ENCODE peak calls at places on chromosome 17, in seven cellular contexts. G is nucleus accumbens, P is HEK293T, A is HCEC 1CT, V is epithelial cell of proximal tubule, X is nephron progenitor cell, U is lung. B is an unnamed sample.

GRCh38 chr17:82891911-82892310 is 52.1 kb upstream of the ZNF750 start:
- DNase-seq in G (no peak), P (no peak), A (no peak), V (no peak), X (no peak), U (no peak), B (no peak)

GRCh38 chr17:57762375-57762916 is 17.3 kb upstream of the CCDC182 start:
- DNase-seq in G (no peak), P (no peak), A (no peak), V (no peak), X (peak), U (no peak), B (no peak)

GRCh38 chr17:34711646-34712045 is 132.3 kb downstream of the TMEM132E start:
- DNase-seq in G (no peak), P (no peak), A (no peak), V (no peak), X (no peak), U (no peak), B (no peak)

GRCh38 chr17:10798910-10799309 is 5.0 kb downstream of the TMEM238L start:
- DNase-seq in G (no peak), P (no peak), A (no peak), V (no peak), X (no peak), U (no peak), B (no peak)

GRCh38 chr17:57552114-57552601 is 192.9 kb downstream of the CCDC182 start:
- DNase-seq in G (peak), P (peak), A (peak), V (no peak), X (peak), U (no peak), B (peak)

GRCh38 chr17:50498021-50498874 is 10.0 kb upstream of the MYCBPAP start:
- DNase-seq in G (no peak), P (no peak), A (no peak), V (no peak), X (no peak), U (no peak), B (no peak)

GRCh38 chr17:79935197-79935844 is 96.1 kb upstream of the CBX4 start:
- DNase-seq in G (no peak), P (no peak), A (no peak), V (no peak), X (no peak), U (no peak), B (no peak)

GRCh38 chr17:77163521-77164280 is 22.9 kb downstream of the SEC14L1 start:
- DNase-seq in G (no peak), P (no peak), A (no peak), V (no peak), X (no peak), U (no peak), B (no peak)

GRCh38 chr17:17057057-17057551 is 14.8 kb downstream of the MPRIP start:
- DNase-seq in G (no peak), P (no peak), A (no peak), V (no peak), X (no peak), U (no peak), B (no peak)

B was measured in globus pallidus.